ENCODE peak calls at places on chromosomes 7 and 10, in five cellular contexts. One of them, this sample, is unnamed.

GRCh38 chr10:100348389-100348927 is 1.4 kb downstream of the SCD start:
- DNase-seq in upper lobe of left lung: no peak
- DNase-seq in HL-60: no peak
- DNase-seq in psoas muscle: no peak
- DNase-seq in substantia nigra: no peak
- DNase-seq in this sample: no peak

GRCh38 chr7:87483131-87483530 is 7.7 kb upstream of the ABCB4 start:
- DNase-seq in substantia nigra: no peak
- DNase-seq in psoas muscle: no peak
- DNase-seq in upper lobe of left lung: no peak
- DNase-seq in HL-60: no peak
- DNase-seq in this sample: no peak

GRCh38 chr10:69337312-69338132 is 59.2 kb downstream of the HK1 start:
- DNase-seq in upper lobe of left lung: no peak
- DNase-seq in HL-60: peak; percentile 94
- DNase-seq in substantia nigra: peak; percentile 30
- DNase-seq in psoas muscle: peak; percentile 56
- DNase-seq in this sample: no peak

GRCh38 chr7:73980206-73980605 is 47.8 kb upstream of the ELN start:
- DNase-seq in substantia nigra: no peak
- DNase-seq in upper lobe of left lung: no peak
- DNase-seq in psoas muscle: peak; percentile 10
- DNase-seq in HL-60: no peak
- DNase-seq in this sample: no peak

GRCh38 chr7:138388673-138389491 is 71.2 kb upstream of the TRIM24 start:
- DNase-seq in HL-60: no peak
- DNase-seq in psoas muscle: no peak
- DNase-seq in substantia nigra: no peak
- DNase-seq in upper lobe of left lung: no peak
- DNase-seq in this sample: no peak

GRCh38 chr7:132800522-132800921 is 224.3 kb upstream of the PLXNA4 start:
- DNase-seq in HL-60: no peak
- DNase-seq in psoas muscle: no peak
- DNase-seq in upper lobe of left lung: no peak
- DNase-seq in substantia nigra: no peak
- DNase-seq in this sample: no peak

GRCh38 chr7:47327698-47328391 is 254.1 kb downstream of the TNS3 start:
- DNase-seq in HL-60: no peak
- DNase-seq in psoas muscle: peak; percentile 90
- DNase-seq in substantia nigra: peak; percentile 94
- DNase-seq in upper lobe of left lung: peak; percentile 93
- DNase-seq in this sample: peak; percentile 86

GRCh38 chr7:41110186-41110585 is 592.7 kb downstream of the INHBA start:
- DNase-seq in HL-60: no peak
- DNase-seq in upper lobe of left lung: no peak
- DNase-seq in psoas muscle: no peak
- DNase-seq in substantia nigra: no peak
- DNase-seq in this sample: no peak

GRCh38 chr7:148747274-148747673 is 48.6 kb downstream of the CUL1 start:
- DNase-seq in psoas muscle: no peak
- DNase-seq in substantia nigra: no peak
- DNase-seq in HL-60: no peak
- DNase-seq in upper lobe of left lung: no peak
- DNase-seq in this sample: no peak

GRCh38 chr7:150909192-150909591 is 56.9 kb downstream of the AOC1 start:
- DNase-seq in upper lobe of left lung: no peak
- DNase-seq in psoas muscle: no peak
- DNase-seq in HL-60: no peak
- DNase-seq in substantia nigra: no peak
- DNase-seq in this sample: no peak

GRCh38 chr7:133709036-133709880 is 417.9 kb upstream of the LRGUK start:
- DNase-seq in psoas muscle: no peak
- DNase-seq in substantia nigra: no peak
- DNase-seq in HL-60: no peak
- DNase-seq in upper lobe of left lung: no peak
- DNase-seq in this sample: no peak

GRCh38 chr10:31320179-31320597 is 1.2 kb downstream of the ZEB1 start:
- DNase-seq in psoas muscle: peak; percentile 70
- DNase-seq in HL-60: peak; percentile 30
- DNase-seq in substantia nigra: no peak
- DNase-seq in upper lobe of left lung: no peak
- DNase-seq in this sample: peak; percentile 55

GRCh38 chr7:33310546-33310945 is 181.2 kb downstream of the BBS9 start:
- DNase-seq in HL-60: no peak
- DNase-seq in substantia nigra: no peak
- DNase-seq in upper lobe of left lung: no peak
- DNase-seq in psoas muscle: no peak
- DNase-seq in this sample: no peak
- H3K27ac ChIP-seq in HL-60: no peak overlapping the region
- H3K27ac ChIP-seq in substantia nigra: no peak overlapping the region
- H3K27ac ChIP-seq in upper lobe of left lung: no peak overlapping the region
- H3K27ac ChIP-seq in psoas muscle: no peak overlapping the region
- H3K27ac ChIP-seq in this sample: no peak overlapping the region

GRCh38 chr10:126959431-126959830 is 54.2 kb downstream of the DOCK1 start:
- DNase-seq in HL-60: no peak
- DNase-seq in substantia nigra: no peak
- DNase-seq in psoas muscle: no peak
- DNase-seq in upper lobe of left lung: no peak
- DNase-seq in this sample: no peak
- H3K27ac ChIP-seq in HL-60: no peak overlapping the region
- H3K27ac ChIP-seq in substantia nigra: no peak overlapping the region
- H3K27ac ChIP-seq in psoas muscle: no peak overlapping the region
- H3K27ac ChIP-seq in upper lobe of left lung: no peak overlapping the region
- H3K27ac ChIP-seq in this sample: no peak overlapping the region

DNA sequence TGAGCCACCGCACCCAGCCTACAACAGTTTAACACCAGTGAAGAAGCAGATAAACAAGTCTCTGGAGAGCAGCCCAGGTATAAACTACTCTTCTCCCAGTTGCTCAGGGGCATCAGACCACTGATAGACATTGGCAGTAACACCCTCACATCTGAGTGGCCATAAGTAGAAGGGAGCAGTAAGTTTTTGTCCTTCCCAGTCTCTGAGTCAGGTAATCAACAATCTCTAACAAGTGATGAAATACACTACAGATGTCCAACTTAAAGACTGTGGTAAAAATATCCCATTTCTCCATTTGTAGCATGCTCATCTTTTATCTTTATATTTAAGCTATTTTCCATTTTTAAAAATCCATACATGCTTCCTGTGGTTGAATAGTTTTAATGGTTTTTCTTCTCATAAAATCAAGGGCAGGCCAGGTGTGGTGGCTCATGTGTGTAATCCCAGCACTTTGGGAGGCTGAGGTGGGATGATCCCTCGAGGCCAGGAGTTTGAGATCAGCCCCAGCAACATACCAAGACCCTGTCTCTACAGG is 78.6 kb downstream of the GSAP start:
- DNase-seq in HL-60: no peak
- DNase-seq in upper lobe of left lung: no peak
- DNase-seq in psoas muscle: no peak
- DNase-seq in substantia nigra: no peak
- DNase-seq in this sample: no peak
- H3K27ac ChIP-seq in HL-60: peak overlapping the region; percentile 48
- H3K27ac ChIP-seq in upper lobe of left lung: peak overlapping the region; percentile 78
- H3K27ac ChIP-seq in psoas muscle: peak overlapping the region; percentile 6
- H3K27ac ChIP-seq in substantia nigra: no peak overlapping the region
- H3K27ac ChIP-seq in this sample: no peak overlapping the region

DNA sequence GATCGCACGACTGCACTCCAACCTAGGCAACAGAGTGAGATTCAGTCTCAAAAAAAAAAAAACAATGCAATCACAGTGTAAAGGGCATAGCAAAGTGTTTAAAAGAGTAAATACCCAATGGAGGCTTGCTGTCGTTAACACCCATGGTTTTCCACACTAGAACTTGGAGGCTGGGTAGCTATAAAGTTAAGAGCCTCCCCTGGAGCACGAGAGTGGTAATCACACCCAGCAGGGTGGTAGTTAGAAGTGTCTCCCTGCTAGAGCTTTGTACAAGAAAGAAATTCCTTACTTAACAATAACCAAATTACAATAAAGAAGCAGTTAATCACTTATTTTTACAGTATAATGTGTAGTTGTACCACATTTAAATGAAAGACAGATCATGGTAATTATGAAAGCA is 1078.9 kb downstream of the NRG3 start:
- DNase-seq in substantia nigra: no peak
- DNase-seq in psoas muscle: no peak
- DNase-seq in upper lobe of left lung: no peak
- DNase-seq in HL-60: no peak
- DNase-seq in this sample: no peak
- H3K27ac ChIP-seq in substantia nigra: no peak overlapping the region
- H3K27ac ChIP-seq in psoas muscle: no peak overlapping the region
- H3K27ac ChIP-seq in upper lobe of left lung: no peak overlapping the region
- H3K27ac ChIP-seq in HL-60: no peak overlapping the region
- H3K27ac ChIP-seq in this sample: no peak overlapping the region

GRCh38 chr10:91162495-91163268 is 57.8 kb upstream of the PCGF5 start:
- DNase-seq in substantia nigra: peak; percentile 86
- DNase-seq in upper lobe of left lung: peak; percentile 96
- DNase-seq in HL-60: no peak
- DNase-seq in psoas muscle: peak; percentile 92
- DNase-seq in this sample: peak; percentile 72
- H3K27ac ChIP-seq in substantia nigra: peak overlapping the region; percentile 97
- H3K27ac ChIP-seq in upper lobe of left lung: peak overlapping the region; percentile 92
- H3K27ac ChIP-seq in HL-60: no peak overlapping the region
- H3K27ac ChIP-seq in psoas muscle: peak overlapping the region; percentile 99
- H3K27ac ChIP-seq in this sample: peak overlapping the region; percentile 95

GRCh38 chr7:130365511-130366441 is 14.5 kb upstream of the CPA1 start:
- DNase-seq in psoas muscle: peak; percentile 87
- DNase-seq in upper lobe of left lung: no peak
- DNase-seq in substantia nigra: no peak
- DNase-seq in HL-60: no peak
- DNase-seq in this sample: peak; percentile 71

GRCh38 chr7:130365093-130365492 is 15.2 kb upstream of the CPA1 start:
- DNase-seq in HL-60: no peak
- DNase-seq in psoas muscle: peak; percentile 4
- DNase-seq in substantia nigra: no peak
- DNase-seq in upper lobe of left lung: no peak
- DNase-seq in this sample: no peak

GRCh38 chr7:130367088-130367755 is 13.1 kb upstream of the CPA1 start:
- DNase-seq in substantia nigra: no peak
- DNase-seq in upper lobe of left lung: no peak
- DNase-seq in psoas muscle: no peak
- DNase-seq in HL-60: no peak
- DNase-seq in this sample: no peak

GRCh38 chr7:130367836-130368235 is 12.5 kb upstream of the CPA1 start:
- DNase-seq in psoas muscle: no peak
- DNase-seq in HL-60: no peak
- DNase-seq in upper lobe of left lung: no peak
- DNase-seq in substantia nigra: no peak
- DNase-seq in this sample: no peak

DNA sequence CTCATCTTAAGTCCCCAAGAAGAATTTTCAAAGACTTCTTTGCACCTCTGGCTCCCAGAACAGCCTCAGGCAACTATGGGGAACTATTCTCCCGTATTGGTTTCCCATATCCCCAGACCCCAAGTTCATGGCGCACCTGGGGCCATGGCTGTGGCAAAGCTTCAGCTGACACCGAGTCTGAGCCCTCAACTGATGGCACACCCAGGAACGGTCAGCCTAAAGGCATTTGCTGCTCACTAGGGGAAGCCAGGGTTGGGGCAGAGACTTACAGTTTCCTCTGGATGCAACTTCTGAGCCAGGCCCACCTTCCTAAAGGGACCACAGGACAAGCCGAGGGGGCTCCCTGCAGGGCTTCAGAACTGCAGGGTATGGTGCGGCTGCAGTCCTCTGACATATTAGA is 13.7 kb upstream of the CPA1 start:
- DNase-seq in upper lobe of left lung: no peak
- DNase-seq in HL-60: no peak
- DNase-seq in substantia nigra: no peak
- DNase-seq in psoas muscle: no peak
- DNase-seq in this sample: no peak
- H3K27ac ChIP-seq in upper lobe of left lung: no peak overlapping the region
- H3K27ac ChIP-seq in HL-60: no peak overlapping the region
- H3K27ac ChIP-seq in substantia nigra: no peak overlapping the region
- H3K27ac ChIP-seq in psoas muscle: peak overlapping the region; percentile 83
- H3K27ac ChIP-seq in this sample: peak overlapping the region; percentile 28

DNA sequence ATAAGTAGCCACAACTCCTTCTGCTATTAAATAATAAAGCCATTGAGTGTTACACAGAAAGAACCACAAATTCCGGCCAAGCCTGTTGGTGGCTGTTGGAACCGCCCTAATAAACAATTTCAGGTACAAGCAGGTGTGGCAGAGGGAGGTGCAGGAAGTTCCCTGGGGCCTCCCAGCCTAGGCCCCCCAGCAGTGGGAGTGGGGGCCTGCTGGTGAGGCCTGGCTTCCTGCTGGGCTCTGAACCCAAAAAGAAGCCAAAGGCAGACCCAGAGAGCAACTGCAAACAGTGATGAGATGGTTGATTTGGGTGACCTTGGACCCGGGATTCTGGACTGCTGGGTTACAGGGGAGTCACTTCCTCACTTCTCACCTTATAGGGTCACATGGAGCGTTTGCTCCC is 21.0 kb upstream of the LMTK2 start:
- DNase-seq in substantia nigra: no peak
- DNase-seq in upper lobe of left lung: no peak
- DNase-seq in psoas muscle: no peak
- DNase-seq in HL-60: no peak
- DNase-seq in this sample: no peak
- H3K27ac ChIP-seq in substantia nigra: no peak overlapping the region
- H3K27ac ChIP-seq in upper lobe of left lung: no peak overlapping the region
- H3K27ac ChIP-seq in psoas muscle: no peak overlapping the region
- H3K27ac ChIP-seq in HL-60: no peak overlapping the region
- H3K27ac ChIP-seq in this sample: no peak overlapping the region